ENCODE peak calls at places on chromosome 10, in five cellular contexts. D is ELR, V is nucleus accumbens, B is fibroblast of the aortic adventitia, N is astrocyte of the cerebellum. J is an unnamed sample.

GRCh38 chr10:12957081-12957480 is 44.4 kb downstream of the CCDC3 start:
- DNase-seq in D (no peak), V (no peak), B (no peak), N (no peak), J (no peak)

GRCh38 chr10:93816123-93816747 is 58.5 kb downstream of the LGI1 start:
- DNase-seq in D (peak; percentile 81), V (peak; percentile 9), B (peak; percentile 78), N (peak; percentile 34), J (peak; percentile 12)

GRCh38 chr10:100347568-100348195 is 649 bp downstream of the SCD start:
- DNase-seq in D (peak; percentile 27), V (peak; percentile 16), B (no peak), N (no peak), J (no peak)

GRCh38 chr10:3464760-3465405 is 292.3 kb upstream of the PITRM1 start:
- DNase-seq in D (no peak), V (no peak), B (no peak), N (no peak), J (no peak)

GRCh38 chr10:12501851-12502525 is 152.6 kb downstream of the CAMK1D start:
- DNase-seq in D (no peak), V (no peak), B (no peak), N (no peak), J (no peak)

GRCh38 chr10:17028843-17029580 is 100.6 kb downstream of the CUBN start:
- DNase-seq in D (no peak), V (no peak), B (no peak), N (no peak), J (no peak)

GRCh38 chr10:71218046-71218832 is 5.9 kb downstream of the UNC5B start:
- DNase-seq in D (peak; percentile 56), V (no peak), B (peak; percentile 43), N (no peak), J (no peak)

GRCh38 chr10:71627956-71628355 is 91.6 kb downstream of the C10orf105 start:
- DNase-seq in D (no peak), V (no peak), B (no peak), N (no peak), J (no peak)

GRCh38 chr10:59606551-59606961 is 103.1 kb downstream of the SLC16A9 start:
- DNase-seq in D (no peak), V (no peak), B (peak; percentile 43), N (no peak), J (no peak)

GRCh38 chr10:100653957-100654834 is 91.2 kb upstream of the PAX2 start:
- DNase-seq in D (no peak), V (no peak), B (peak; percentile 35), N (no peak), J (no peak)

GRCh38 chr10:50807851-50808776 is 68.4 kb downstream of the ASAH2B start:
- DNase-seq in D (peak; percentile 2), V (no peak), B (peak; percentile 15), N (no peak), J (no peak)

GRCh38 chr10:98098247-98098646 is 36.2 kb upstream of the R3HCC1L start:
- DNase-seq in D (no peak), V (no peak), B (no peak), N (no peak), J (no peak)

GRCh38 chr10:120557296-120557810 is 100.3 kb downstream of the PLPP4 start:
- DNase-seq in D (no peak), V (no peak), B (no peak), N (no peak), J (no peak)

GRCh38 chr10:73577788-73578187 is 13.4 kb downstream of the USP54 start:
- DNase-seq in D (no peak), V (peak; percentile 23), B (peak; percentile 83), N (peak; percentile 57), J (no peak)